ENCODE peak calls at places on chromosomes 6 and 20, in nine cellular contexts. H, J, R, V, K, W, Q, L and T are unnamed samples. For H3K27me3 and H3K36me3, the result is how much of the 10 kb centered on the place peaks cover.

GRCh38 chr6:139508576-139508975 is 134.1 kb upstream of the CITED2 start:
- DNase-seq in J (no peak), V (no peak), H (no peak), K (no peak), Q (no peak), R (no peak), L (no peak), W (no peak), T (no peak)

GRCh38 chr6:24796616-24797290 is 2.0 kb downstream of the ARMH2 start:
- DNase-seq in V (no peak), H (no peak), Q (no peak), L (no peak), J (no peak), R (no peak), K (no peak), W (no peak), T (no peak)

GRCh38 chr20:24651171-24651972 is 181.9 kb downstream of the SYNDIG1 start:
- DNase-seq in L (no peak), R (no peak), J (no peak), V (no peak), Q (peak), H (no peak), W (no peak), K (peak), T (no peak)

GRCh38 chr20:19026121-19026878 is 186.1 kb upstream of the SLC24A3 start:
- DNase-seq in Q (no peak), L (no peak), W (no peak), H (no peak), K (peak), V (peak), R (no peak), J (no peak), T (no peak)

GRCh38 chr6:132053523-132053922 is 102.4 kb upstream of the CCN2 start:
- DNase-seq in H (no peak), Q (peak), L (no peak), J (no peak), R (no peak), W (no peak), K (peak), V (no peak), T (no peak)

GRCh38 chr6:134307870-134308269 is 10.0 kb downstream of the SGK1 start:
- DNase-seq in L (no peak), R (no peak), H (no peak), K (no peak), V (no peak), W (no peak), Q (no peak), J (no peak), T (no peak)

GRCh38 chr6:34157851-34158250 is 12.0 kb upstream of the GRM4 start:
- DNase-seq in H (peak), J (no peak), R (no peak), W (no peak), L (no peak), K (no peak), Q (no peak), V (no peak), T (peak)

GRCh38 chr6:104459543-104459942 is 400.2 kb downstream of the HACE1 start:
- DNase-seq in V (no peak), W (no peak), K (no peak), Q (no peak), L (no peak), J (no peak), H (no peak), R (no peak), T (no peak)

GRCh38 chr6:170247178-170247701 is 43.6 kb downstream of the DLL1 start:
- DNase-seq in H (no peak), W (no peak), Q (no peak), L (no peak), J (peak), K (no peak), R (no peak), V (no peak), T (no peak)

GRCh38 chr20:37538003-37538402 is 10.3 kb upstream of the BLCAP start:
- DNase-seq in H (no peak), L (no peak), J (no peak), W (no peak), K (peak), R (no peak), V (peak), Q (peak), T (no peak)

GRCh38 chr6:35087361-35088280 is 53.5 kb downstream of the TCP11 start:
- DNase-seq in Q (no peak), W (no peak), K (no peak), R (no peak), J (no peak), L (no peak), V (peak), H (peak), T (peak)

GRCh38 chr20:58651823-58652605 is 931 bp downstream of the STX16 start:
- DNase-seq in W (peak), L (peak), K (peak), H (peak), V (no peak), Q (peak), J (peak), R (no peak), T (peak)

GRCh38 chr20:63658749-63659187 is 656 bp downstream of the RTEL1 start:
- DNase-seq in J (no peak), H (peak), W (no peak), V (no peak), R (no peak), Q (peak), K (peak), L (no peak), T (no peak)

GRCh38 chr6:506508-506907 is 115.0 kb downstream of the IRF4 start:
- DNase-seq in V (no peak), L (no peak), H (no peak), J (no peak), Q (no peak), R (no peak), K (no peak), W (no peak), T (no peak)

GRCh38 chr6:114284281-114284680 is 58.5 kb downstream of the HS3ST5 start:
- DNase-seq in L (no peak), W (no peak), J (no peak), V (no peak), Q (peak), K (peak), R (no peak), H (no peak), T (no peak)

GRCh38 chr6:110363748-110364147 is 5.6 kb upstream of the METTL24 start:
- DNase-seq in H (no peak), J (no peak), L (no peak), R (no peak), W (no peak), K (peak), Q (no peak), V (peak), T (no peak)

GRCh38 chr6:110367001-110367400 is 8.9 kb upstream of the METTL24 start:
- DNase-seq in Q (no peak), K (no peak), R (no peak), H (no peak), V (no peak), W (no peak), J (no peak), L (no peak), T (no peak)

GRCh38 chr6:110366241-110366640 is 8.1 kb upstream of the METTL24 start:
- DNase-seq in L (no peak), H (no peak), J (no peak), V (no peak), K (no peak), Q (no peak), R (no peak), W (no peak), T (no peak)

GRCh38 chr6:110367825-110368224 is 9.7 kb upstream of the METTL24 start:
- DNase-seq in V (no peak), Q (no peak), W (no peak), H (no peak), L (no peak), J (no peak), R (no peak), K (no peak), T (no peak)

GRCh38 chr6:110364364-110364763 is 6.2 kb upstream of the METTL24 start:
- DNase-seq in W (no peak), K (no peak), L (no peak), Q (no peak), R (no peak), J (no peak), H (no peak), V (no peak), T (no peak)
- H3K27me3 ChIP-seq in W (under half), K (under half), L (under half), Q (half or more), R (under half), J (under half), H (under half), V (under half), T (under half)

DNA sequence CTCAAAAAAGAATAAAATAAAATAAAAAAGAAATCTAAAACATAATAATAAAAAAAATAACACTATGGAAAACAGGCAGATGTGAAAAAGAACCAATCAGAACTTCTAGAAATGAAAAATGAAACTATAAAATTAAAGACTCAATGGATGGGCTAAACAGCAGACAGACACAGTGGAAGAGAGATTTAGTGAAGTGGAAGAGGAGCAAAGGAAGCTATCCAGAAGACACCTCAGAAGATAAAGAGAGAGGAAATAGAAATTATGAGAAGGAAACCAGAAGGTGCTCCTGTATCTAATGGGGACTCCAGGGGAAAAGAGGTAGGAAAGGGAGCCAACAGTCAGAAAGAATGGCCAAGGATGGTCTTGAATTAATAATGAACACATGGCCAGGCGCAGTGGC is 18.5 kb downstream of the LAMA5 start:
- DNase-seq in J (no peak), Q (no peak), V (no peak), L (no peak), K (no peak), W (no peak), R (no peak), H (no peak), T (no peak)
- H3K36me3 ChIP-seq in J (under half), Q (under half), V (half or more), L (half or more), K (under half), W (under half), R (under half), H (under half), T (under half)

DNA sequence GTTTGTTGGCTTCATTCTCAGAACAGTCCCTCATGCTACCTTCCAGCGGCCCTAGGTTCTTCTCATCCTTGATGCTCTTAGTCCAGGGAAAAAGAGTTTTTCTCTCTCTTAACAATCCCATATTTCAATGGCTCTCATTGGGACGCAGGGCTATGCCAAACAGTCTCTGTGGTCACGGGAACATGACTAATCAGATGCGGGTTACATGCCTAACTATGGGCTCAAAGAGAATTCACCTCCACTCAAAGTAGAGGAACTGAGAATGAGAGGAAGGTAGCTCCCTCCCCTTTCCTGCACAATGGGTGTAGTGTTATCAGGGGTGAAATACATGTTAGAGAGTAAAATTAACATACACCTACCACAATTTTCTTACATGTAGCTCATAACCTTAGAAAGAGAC is 18.1 kb upstream of the ATRN start:
- DNase-seq in K (no peak), H (no peak), R (no peak), W (no peak), Q (no peak), J (no peak), V (no peak), L (no peak), T (no peak)
- H3K27me3 ChIP-seq in K (under half), H (under half), R (under half), W (under half), Q (under half), J (under half), V (under half), L (under half), T (under half)

DNA sequence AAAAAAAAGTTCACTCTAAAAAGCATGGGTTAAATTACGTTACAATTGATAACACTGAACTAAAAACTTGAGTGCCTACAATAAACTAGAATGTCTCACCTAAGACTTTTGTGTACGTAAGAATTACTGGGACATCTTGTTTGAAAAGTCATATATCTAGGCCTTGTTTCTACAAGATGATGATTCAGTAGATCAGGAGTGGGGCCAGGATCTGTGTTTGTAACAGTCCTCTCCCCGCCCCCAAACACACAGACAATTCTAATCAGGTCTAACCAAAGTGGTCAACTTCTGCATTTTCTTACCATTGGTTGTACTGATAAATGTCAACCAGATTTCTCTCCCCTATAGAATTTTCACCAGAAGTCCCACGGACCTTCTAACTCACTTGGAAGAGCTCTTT is 56.9 kb downstream of the RAMACL start:
- DNase-seq in H (no peak), V (no peak), R (no peak), W (no peak), Q (peak), L (no peak), K (no peak), J (no peak), T (no peak)
- H3K36me3 ChIP-seq in H (half or more), V (under half), R (under half), W (under half), Q (under half), L (under half), K (under half), J (under half), T (under half)

GRCh38 chr6:7543761-7544424 is 2.4 kb downstream of the DSP start:
- DNase-seq in L (no peak), K (no peak), V (no peak), Q (no peak), W (no peak), H (no peak), R (no peak), J (peak), T (peak)

GRCh38 chr6:7544597-7544996 is 3.1 kb downstream of the DSP start:
- DNase-seq in R (no peak), V (no peak), Q (no peak), L (no peak), K (no peak), J (no peak), W (no peak), H (no peak), T (no peak)

GRCh38 chr6:7546383-7546782 is 4.9 kb downstream of the DSP start:
- DNase-seq in L (no peak), R (no peak), H (no peak), W (no peak), K (no peak), J (no peak), V (no peak), Q (no peak), T (no peak)

GRCh38 chr6:7545509-7546369 is 4.3 kb downstream of the DSP start:
- DNase-seq in L (no peak), R (no peak), K (peak), Q (no peak), H (no peak), V (no peak), W (no peak), J (no peak), T (no peak)

GRCh38 chr6:7546832-7547714 is 5.6 kb downstream of the DSP start:
- DNase-seq in R (no peak), Q (no peak), K (no peak), H (no peak), V (no peak), J (no peak), W (no peak), L (no peak), T (no peak)
- H3K27me3 ChIP-seq in R (under half), Q (under half), K (under half), H (under half), V (under half), J (under half), W (under half), L (under half), T (under half)